ENCODE peak calls at places on chromosome 7, in five cellular contexts. O is activated naive CD4-positive, alpha-beta T cell treated with anti-CD3 and anti-CD28 coated beads, Interleukin-2, amount 10 ng/mL, durations not matched to agents 7 days and 5 days; C is frontal cortex; D is GM04504; U is stimulated activated CD4-positive, alpha-beta T cell treated with anti-CD3 and anti-CD28 coated beads, Interleukin-4, amount 100 ng/mL, for 48 hours. F is an unnamed sample.

GRCh38 chr7:50166997-50167961 is 74.2 kb upstream of the ZPBP start:
- DNase-seq in U (no peak), C (no peak), O (peak), D (no peak), F (no peak)

GRCh38 chr7:27190284-27190748 is 5.3 kb upstream of the HOXA11 start:
- DNase-seq in C (no peak), U (no peak), O (no peak), D (no peak), F (no peak)

GRCh38 chr7:2005746-2006145 is 227.0 kb downstream of the MAD1L1 start:
- DNase-seq in O (peak), C (no peak), D (no peak), U (no peak), F (no peak)

GRCh38 chr7:39187130-39187529 is 209.4 kb downstream of the POU6F2 start:
- DNase-seq in C (no peak), O (no peak), D (no peak), U (no peak), F (no peak)

GRCh38 chr7:151822541-151823181 is 54.3 kb downstream of the PRKAG2 start:
- DNase-seq in O (no peak), C (no peak), U (no peak), D (no peak), F (no peak)

GRCh38 chr7:50867048-50867383 is 84.3 kb upstream of the GRB10 start:
- DNase-seq in U (no peak), O (no peak), D (no peak), C (no peak), F (no peak)

GRCh38 chr7:152120210-152120609 is 94.7 kb downstream of the GALNT11 start:
- DNase-seq in D (no peak), O (no peak), U (no peak), C (no peak), F (no peak)

GRCh38 chr7:14419554-14419953 is 430.1 kb upstream of the ETV1 start:
- DNase-seq in U (no peak), C (no peak), O (no peak), D (no peak), F (no peak)

GRCh38 chr7:105791926-105792325 is 84.5 kb downstream of the ATXN7L1 start:
- DNase-seq in C (no peak), O (no peak), D (no peak), U (no peak), F (no peak)

GRCh38 chr7:119270045-119270464 is 1002.9 kb upstream of the KCND2 start:
- DNase-seq in U (no peak), C (no peak), D (peak), O (peak), F (peak)

GRCh38 chr7:33446551-33446950 is 317.2 kb downstream of the BBS9 start:
- DNase-seq in D (no peak), U (no peak), C (no peak), O (no peak), F (no peak)

GRCh38 chr7:128827971-128828711 is 2.1 kb upstream of the FLNC start:
- DNase-seq in U (no peak), O (no peak), D (no peak), C (no peak), F (no peak)

GRCh38 chr7:38507379-38507778 is 123.8 kb downstream of the AMPH start:
- DNase-seq in U (no peak), O (no peak), C (no peak), D (no peak), F (no peak)

GRCh38 chr7:2220030-2220429 is 12.7 kb downstream of the MAD1L1 start:
- DNase-seq in D (no peak), U (no peak), C (no peak), O (no peak), F (no peak)

GRCh38 chr7:124171068-124171467 is 138.2 kb upstream of the TMEM229A start:
- DNase-seq in O (no peak), D (peak), U (no peak), C (no peak), F (no peak)

GRCh38 chr7:94133460-94133859 is 129.3 kb upstream of the BET1 start:
- DNase-seq in U (no peak), O (no peak), D (no peak), C (no peak), F (no peak)